ENCODE peak calls at places on chromosomes 2 and 18, in six cellular contexts. One of them, this sample, is unnamed.
A peak's percentile ranks its signal among the peaks of the same experiment; 100 is the strongest.

GRCh38 chr2:164913011-164913410 is 42.3 kb downstream of the SLC38A11 start:
- DNase-seq in right lobe of liver: no peak
- DNase-seq in adrenal gland: no peak
- DNase-seq in ovary: no peak
- DNase-seq in HepG2: no peak
- DNase-seq in PC-9: no peak
- DNase-seq in this sample: no peak

GRCh38 chr2:147231607-147232006 is 613.2 kb upstream of the ACVR2A start:
- DNase-seq in ovary: no peak
- DNase-seq in HepG2: no peak
- DNase-seq in PC-9: no peak
- DNase-seq in adrenal gland: no peak
- DNase-seq in right lobe of liver: no peak
- DNase-seq in this sample: no peak

GRCh38 chr2:214765180-214765579 is 44.3 kb downstream of the BARD1 start:
- DNase-seq in ovary: no peak
- DNase-seq in HepG2: no peak
- DNase-seq in right lobe of liver: no peak
- DNase-seq in PC-9: no peak
- DNase-seq in adrenal gland: no peak
- DNase-seq in this sample: peak; percentile 66

GRCh38 chr18:379665-380356 is 112.0 kb upstream of the THOC1 start:
- DNase-seq in right lobe of liver: no peak
- DNase-seq in HepG2: no peak
- DNase-seq in PC-9: no peak
- DNase-seq in ovary: no peak
- DNase-seq in adrenal gland: peak; percentile 38
- DNase-seq in this sample: no peak

GRCh38 chr2:224023188-224023587 is 15.9 kb downstream of the SERPINE2 start:
- DNase-seq in ovary: no peak
- DNase-seq in right lobe of liver: no peak
- DNase-seq in adrenal gland: no peak
- DNase-seq in PC-9: no peak
- DNase-seq in HepG2: peak; percentile 76
- DNase-seq in this sample: peak; percentile 23

GRCh38 chr2:201696151-201696659 is 2.2 kb downstream of the MPP4 start:
- DNase-seq in right lobe of liver: no peak
- DNase-seq in ovary: no peak
- DNase-seq in adrenal gland: peak; percentile 41
- DNase-seq in HepG2: no peak
- DNase-seq in PC-9: no peak
- DNase-seq in this sample: peak; percentile 53

GRCh38 chr2:235262750-235263149 is 231.1 kb upstream of the AGAP1 start:
- DNase-seq in PC-9: no peak
- DNase-seq in right lobe of liver: no peak
- DNase-seq in ovary: no peak
- DNase-seq in HepG2: no peak
- DNase-seq in adrenal gland: no peak
- DNase-seq in this sample: no peak

GRCh38 chr18:78928076-78928475 is 51.5 kb upstream of the SALL3 start:
- DNase-seq in HepG2: no peak
- DNase-seq in right lobe of liver: peak; percentile 10
- DNase-seq in adrenal gland: no peak
- DNase-seq in PC-9: no peak
- DNase-seq in ovary: no peak
- DNase-seq in this sample: no peak

GRCh38 chr18:74171910-74172606 is 23.7 kb downstream of the TIMM21 start:
- DNase-seq in PC-9: no peak
- DNase-seq in ovary: no peak
- DNase-seq in right lobe of liver: no peak
- DNase-seq in HepG2: no peak
- DNase-seq in adrenal gland: no peak
- DNase-seq in this sample: no peak

GRCh38 chr2:25176541-25177368 is 8.4 kb upstream of the POMC start:
- DNase-seq in PC-9: no peak
- DNase-seq in adrenal gland: no peak
- DNase-seq in ovary: no peak
- DNase-seq in right lobe of liver: no peak
- DNase-seq in HepG2: no peak
- DNase-seq in this sample: no peak

GRCh38 chr2:145918951-145919350 is 1399.0 kb upstream of the ZEB2 start:
- DNase-seq in HepG2: no peak
- DNase-seq in ovary: no peak
- DNase-seq in adrenal gland: no peak
- DNase-seq in PC-9: no peak
- DNase-seq in right lobe of liver: no peak
- DNase-seq in this sample: no peak
- H3K4me3 ChIP-seq in HepG2: no peak overlapping the region
- H3K4me3 ChIP-seq in ovary: no peak overlapping the region
- H3K4me3 ChIP-seq in adrenal gland: no peak overlapping the region
- H3K4me3 ChIP-seq in PC-9: no peak overlapping the region
- H3K4me3 ChIP-seq in right lobe of liver: no peak overlapping the region
- H3K4me3 ChIP-seq in this sample: no peak overlapping the region

GRCh38 chr2:28325567-28326468 is 66.8 kb upstream of the FOSL2 start:
- DNase-seq in right lobe of liver: no peak
- DNase-seq in HepG2: no peak
- DNase-seq in ovary: no peak
- DNase-seq in PC-9: peak; percentile 86
- DNase-seq in adrenal gland: peak; percentile 23
- DNase-seq in this sample: peak; percentile 78
- TF ChIP-seq CTCF in right lobe of liver: no peak
- TF ChIP-seq CTCF in HepG2: no peak
- TF ChIP-seq CTCF in ovary: no peak
- TF ChIP-seq CTCF in PC-9: no peak
- TF ChIP-seq CTCF in adrenal gland: no peak
- TF ChIP-seq CTCF in this sample: peak; percentile 5

DNA sequence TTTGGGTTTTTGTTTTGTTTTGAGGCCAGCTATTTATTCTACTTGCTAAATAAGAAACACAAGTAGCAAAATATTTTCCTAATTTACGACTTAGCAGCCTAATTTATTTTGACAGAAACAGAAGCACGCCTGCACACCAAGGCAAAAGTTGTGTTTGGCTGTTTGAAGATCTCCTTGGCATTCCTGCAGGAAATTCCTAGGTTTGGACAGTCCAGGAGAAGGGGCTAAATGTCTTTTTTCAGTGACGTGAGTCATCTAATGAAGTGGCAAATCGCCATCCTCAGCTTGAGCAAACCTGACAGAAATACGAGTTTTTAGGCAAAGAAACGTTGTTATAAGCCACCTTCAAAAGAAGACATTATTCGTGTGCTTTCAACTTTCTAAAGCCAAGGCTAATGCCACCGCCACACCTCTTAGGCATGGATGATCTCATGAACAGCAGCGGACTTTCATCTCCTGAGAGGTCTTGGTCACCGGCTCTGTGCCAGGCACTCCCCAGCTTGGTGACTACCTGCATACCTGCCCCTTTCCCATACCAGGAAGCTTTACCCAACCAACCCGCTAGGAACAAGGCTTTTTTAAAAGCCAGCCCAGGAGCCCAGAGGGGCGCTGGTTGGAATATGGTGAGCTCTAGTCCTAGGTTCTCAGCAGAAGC is 30.9 kb downstream of the STK39 start:
- DNase-seq in HepG2: no peak
- DNase-seq in adrenal gland: no peak
- DNase-seq in ovary: no peak
- DNase-seq in right lobe of liver: no peak
- DNase-seq in PC-9: no peak
- DNase-seq in this sample: no peak
- H3K36me3 ChIP-seq in HepG2: peaks cover 8% of the 10 kb centered on the region
- H3K36me3 ChIP-seq in adrenal gland: no peaks in the 10 kb centered on the region
- H3K36me3 ChIP-seq in ovary: no peaks in the 10 kb centered on the region
- H3K36me3 ChIP-seq in right lobe of liver: no peaks in the 10 kb centered on the region
- H3K36me3 ChIP-seq in PC-9: peaks cover 7% of the 10 kb centered on the region
- H3K36me3 ChIP-seq in this sample: no peaks in the 10 kb centered on the region

GRCh38 chr2:98772531-98772930 is 41.6 kb upstream of the MGAT4A start:
- DNase-seq in HepG2: no peak
- DNase-seq in ovary: no peak
- DNase-seq in PC-9: no peak
- DNase-seq in right lobe of liver: no peak
- DNase-seq in adrenal gland: no peak
- DNase-seq in this sample: no peak
- H3K4me3 ChIP-seq in HepG2: no peak overlapping the region
- H3K4me3 ChIP-seq in ovary: no peak overlapping the region
- H3K4me3 ChIP-seq in PC-9: no peak overlapping the region
- H3K4me3 ChIP-seq in right lobe of liver: no peak overlapping the region
- H3K4me3 ChIP-seq in adrenal gland: no peak overlapping the region
- H3K4me3 ChIP-seq in this sample: no peak overlapping the region

GRCh38 chr2:237475704-237476107 is 11.3 kb upstream of the MLPH start:
- DNase-seq in ovary: no peak
- DNase-seq in HepG2: no peak
- DNase-seq in PC-9: no peak
- DNase-seq in right lobe of liver: no peak
- DNase-seq in adrenal gland: no peak
- DNase-seq in this sample: no peak
- TF ChIP-seq CTCF in ovary: no peak
- TF ChIP-seq CTCF in HepG2: no peak
- TF ChIP-seq CTCF in PC-9: peak; percentile 67
- TF ChIP-seq CTCF in right lobe of liver: no peak
- TF ChIP-seq CTCF in adrenal gland: no peak
- TF ChIP-seq CTCF in this sample: no peak

GRCh38 chr2:36444206-36444605 is 88.6 kb downstream of the CRIM1 start:
- DNase-seq in HepG2: no peak
- DNase-seq in PC-9: no peak
- DNase-seq in ovary: no peak
- DNase-seq in right lobe of liver: no peak
- DNase-seq in adrenal gland: no peak
- DNase-seq in this sample: no peak
- H3K36me3 ChIP-seq in HepG2: peaks cover 85% of the 10 kb centered on the region
- H3K36me3 ChIP-seq in PC-9: peaks cover 19% of the 10 kb centered on the region
- H3K36me3 ChIP-seq in ovary: no peaks in the 10 kb centered on the region
- H3K36me3 ChIP-seq in right lobe of liver: peaks cover 2% of the 10 kb centered on the region
- H3K36me3 ChIP-seq in adrenal gland: no peaks in the 10 kb centered on the region
- H3K36me3 ChIP-seq in this sample: peaks cover 4% of the 10 kb centered on the region

DNA sequence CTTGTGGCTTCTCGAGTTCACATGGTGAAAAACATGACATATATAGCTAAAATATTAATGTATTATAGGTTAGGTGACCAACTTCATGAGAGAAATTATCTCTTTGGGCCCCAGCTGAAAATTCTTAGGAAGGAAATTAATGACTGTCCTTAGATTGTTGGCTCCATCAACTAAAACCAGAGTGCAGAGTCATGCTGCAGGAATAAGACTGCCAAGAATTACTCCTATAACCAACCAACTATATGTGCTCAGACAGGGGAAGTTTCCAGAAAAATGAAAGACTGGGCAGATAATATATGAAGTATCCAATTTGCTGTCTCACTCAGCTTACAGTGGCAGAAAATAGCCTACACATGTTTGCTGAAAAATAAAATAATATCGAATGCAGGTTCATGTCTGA is 71.0 kb upstream of the TMEFF2 start:
- DNase-seq in adrenal gland: no peak
- DNase-seq in HepG2: no peak
- DNase-seq in right lobe of liver: no peak
- DNase-seq in PC-9: no peak
- DNase-seq in ovary: no peak
- DNase-seq in this sample: no peak
- H3K4me3 ChIP-seq in adrenal gland: no peak overlapping the region
- H3K4me3 ChIP-seq in HepG2: no peak overlapping the region
- H3K4me3 ChIP-seq in right lobe of liver: no peak overlapping the region
- H3K4me3 ChIP-seq in PC-9: no peak overlapping the region
- H3K4me3 ChIP-seq in ovary: no peak overlapping the region
- H3K4me3 ChIP-seq in this sample: no peak overlapping the region

DNA sequence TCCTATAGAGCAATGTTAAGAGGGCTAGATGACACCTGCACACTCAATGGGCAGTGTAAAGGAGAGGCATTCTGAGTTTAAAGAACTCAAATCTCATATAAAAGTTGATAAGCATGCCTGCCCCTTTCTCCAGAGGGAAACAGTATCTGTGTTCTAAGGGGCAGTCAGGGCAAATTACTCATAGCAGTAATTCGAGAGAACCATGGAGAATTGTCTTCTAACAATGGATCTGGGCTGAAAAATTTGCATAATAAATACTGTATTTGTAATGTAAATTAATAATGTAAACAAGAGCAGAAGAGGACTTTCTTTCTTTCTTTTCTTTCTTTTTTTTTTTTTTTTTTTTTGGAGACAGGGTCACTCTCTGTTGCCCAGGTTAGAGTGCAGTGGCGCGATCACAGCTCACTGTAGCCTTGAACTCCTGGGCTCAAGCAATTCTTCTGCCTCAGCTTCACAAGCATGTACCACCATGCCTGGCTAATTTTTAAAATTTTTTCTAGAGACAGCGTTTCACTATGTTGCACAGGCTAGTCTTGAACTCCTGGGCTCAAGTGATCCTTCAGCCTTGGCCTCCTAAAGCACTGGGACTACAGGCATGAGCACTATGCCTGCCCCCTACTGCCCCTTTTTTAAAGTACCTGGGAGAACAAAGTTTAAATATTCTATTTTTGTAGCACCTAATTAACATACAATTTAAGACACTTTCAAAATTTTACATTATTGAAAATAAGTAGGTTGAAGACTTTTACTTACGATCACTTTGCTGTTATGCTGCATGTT is 70.6 kb downstream of the OTX1 start:
- DNase-seq in ovary: no peak
- DNase-seq in PC-9: no peak
- DNase-seq in HepG2: no peak
- DNase-seq in right lobe of liver: no peak
- DNase-seq in adrenal gland: no peak
- DNase-seq in this sample: no peak
- TF ChIP-seq CTCF in ovary: no peak
- TF ChIP-seq CTCF in PC-9: no peak
- TF ChIP-seq CTCF in HepG2: no peak
- TF ChIP-seq CTCF in right lobe of liver: no peak
- TF ChIP-seq CTCF in adrenal gland: no peak
- TF ChIP-seq CTCF in this sample: no peak

GRCh38 chr2:117938611-117939010 is 75.3 kb downstream of the CCDC93 start:
- DNase-seq in ovary: no peak
- DNase-seq in PC-9: no peak
- DNase-seq in HepG2: no peak
- DNase-seq in adrenal gland: no peak
- DNase-seq in right lobe of liver: no peak
- DNase-seq in this sample: no peak

GRCh38 chr2:117936871-117937428 is 76.9 kb downstream of the CCDC93 start:
- DNase-seq in right lobe of liver: no peak
- DNase-seq in HepG2: no peak
- DNase-seq in ovary: no peak
- DNase-seq in adrenal gland: peak; percentile 57
- DNase-seq in PC-9: no peak
- DNase-seq in this sample: no peak

GRCh38 chr2:117935954-117936353 is 77.9 kb downstream of the CCDC93 start:
- DNase-seq in right lobe of liver: no peak
- DNase-seq in ovary: no peak
- DNase-seq in HepG2: no peak
- DNase-seq in PC-9: no peak
- DNase-seq in adrenal gland: no peak
- DNase-seq in this sample: no peak

GRCh38 chr2:117933884-117934354 is 80.0 kb downstream of the CCDC93 start:
- DNase-seq in adrenal gland: no peak
- DNase-seq in right lobe of liver: no peak
- DNase-seq in PC-9: no peak
- DNase-seq in HepG2: peak; percentile 68
- DNase-seq in ovary: no peak
- DNase-seq in this sample: no peak

DNA sequence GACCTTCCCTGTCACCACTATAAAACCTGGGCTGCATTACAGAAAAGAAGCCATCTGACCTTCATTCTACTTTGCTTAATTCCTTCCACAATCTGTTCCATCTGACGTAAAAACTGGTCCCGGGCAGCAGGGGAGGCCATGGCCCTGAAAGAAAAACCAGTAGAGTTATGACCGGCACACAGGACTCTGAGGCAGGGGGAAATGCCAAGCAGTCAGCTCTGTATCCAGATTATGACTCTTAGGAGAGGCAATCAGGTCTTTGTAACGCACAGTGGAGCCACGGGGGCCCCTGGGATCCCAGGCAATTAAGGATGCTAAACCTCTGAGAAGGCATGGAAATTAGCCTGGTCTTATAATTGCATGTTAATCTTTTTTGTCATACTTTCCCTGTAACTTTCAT is 78.4 kb downstream of the CCDC93 start:
- DNase-seq in right lobe of liver: no peak
- DNase-seq in adrenal gland: peak; percentile 43
- DNase-seq in ovary: no peak
- DNase-seq in PC-9: no peak
- DNase-seq in HepG2: no peak
- DNase-seq in this sample: no peak
- H3K36me3 ChIP-seq in right lobe of liver: peaks cover 12% of the 10 kb centered on the region
- H3K36me3 ChIP-seq in adrenal gland: no peaks in the 10 kb centered on the region
- H3K36me3 ChIP-seq in ovary: no peaks in the 10 kb centered on the region
- H3K36me3 ChIP-seq in PC-9: peaks cover 51% of the 10 kb centered on the region
- H3K36me3 ChIP-seq in HepG2: peaks cover 74% of the 10 kb centered on the region
- H3K36me3 ChIP-seq in this sample: peaks cover 4% of the 10 kb centered on the region

This sample was measured in kidney epithelial cell.